ENCODE peak calls at places on chromosomes 13 and 19, in ten cellular contexts. B is upper lobe of right lung, N is OCI-LY7, I is IMR-90, R is fibroblast of lung, A is fibroblast of mammary gland, O is mesenchymal stem cell, S is left ventricle myocardium inferior, U is heart right ventricle, Z is ascending aorta. L is an unnamed sample.

GRCh38 chr19:28633223-28634030 is 579.5 kb downstream of the UQCRFS1 start:
- DNase-seq in B (no peak), N (peak), I (peak), R (peak), A (peak), O (peak), S (no peak), U (no peak), Z (no peak), L (peak)

GRCh38 chr19:621819-622218 is 11.5 kb downstream of the POLRMT start:
- DNase-seq in B (no peak), N (no peak), I (no peak), R (no peak), A (no peak), O (no peak), S (no peak), U (no peak), Z (no peak), L (no peak)

GRCh38 chr19:44677019-44677809 is 5.9 kb downstream of the CEACAM19 start:
- DNase-seq in B (no peak), N (peak), I (peak), R (peak), A (peak), O (peak), S (no peak), U (no peak), Z (no peak), L (no peak)

GRCh38 chr19:9881720-9882119 is 46.6 kb downstream of the PIN1 start:
- DNase-seq in B (no peak), N (no peak), I (no peak), R (no peak), A (no peak), O (no peak), S (no peak), U (no peak), Z (no peak), L (no peak)

GRCh38 chr13:111396457-111396856 is 76.0 kb downstream of the TEX29 start:
- DNase-seq in B (no peak), N (no peak), I (no peak), R (no peak), A (no peak), O (no peak), S (no peak), U (no peak), Z (peak), L (no peak)

GRCh38 chr19:48398329-48399235 is 5.1 kb downstream of the GRIN2D start:
- DNase-seq in B (peak), N (peak), I (peak), R (peak), A (peak), O (peak), S (peak), U (peak), Z (peak), L (peak)

GRCh38 chr13:24271611-24272451 is 37.5 kb upstream of the C1QTNF9 start:
- DNase-seq in B (peak), N (no peak), I (peak), R (peak), A (peak), O (peak), S (peak), U (peak), Z (peak), L (peak)

GRCh38 chr19:12899891-12900518 is 9.0 kb downstream of the GCDH start:
- DNase-seq in B (no peak), N (no peak), I (no peak), R (no peak), A (no peak), O (no peak), S (no peak), U (no peak), Z (no peak), L (no peak)

GRCh38 chr13:110629735-110630134 is 14.4 kb downstream of the NAXD start:
- DNase-seq in B (no peak), N (no peak), I (no peak), R (peak), A (peak), O (no peak), S (no peak), U (no peak), Z (peak), L (no peak)

GRCh38 chr19:46859637-46860124 is 1.1 kb upstream of the ARHGAP35 start:
- DNase-seq in B (peak), N (no peak), I (peak), R (no peak), A (peak), O (no peak), S (peak), U (peak), Z (no peak), L (peak)

GRCh38 chr13:33281951-33282595 is 3.5 kb downstream of the STARD13 start:
- DNase-seq in B (no peak), N (no peak), I (peak), R (peak), A (peak), O (peak), S (no peak), U (no peak), Z (no peak), L (peak)

GRCh38 chr13:70424928-70425327 is 316.7 kb upstream of the KLHL1 start:
- DNase-seq in B (no peak), N (no peak), I (no peak), R (no peak), A (no peak), O (no peak), S (no peak), U (no peak), Z (no peak), L (no peak)

GRCh38 chr13:44842158-44842557 is 147.1 kb downstream of the NUFIP1 start:
- DNase-seq in B (no peak), N (no peak), I (peak), R (peak), A (peak), O (peak), S (no peak), U (no peak), Z (no peak), L (no peak)

GRCh38 chr19:10510301-10510802 is 6.9 kb downstream of the S1PR5 start:
- DNase-seq in B (no peak), N (peak), I (no peak), R (no peak), A (no peak), O (no peak), S (no peak), U (no peak), Z (no peak), L (no peak)

GRCh38 chr13:40402931-40403412 is 263.5 kb downstream of the FOXO1 start:
- DNase-seq in B (no peak), N (no peak), I (peak), R (peak), A (peak), O (peak), S (no peak), U (no peak), Z (no peak), L (peak)

GRCh38 chr13:107827840-107828549 is 387.3 kb downstream of the LIG4 start:
- DNase-seq in B (no peak), N (no peak), I (no peak), R (no peak), A (no peak), O (no peak), S (no peak), U (no peak), Z (no peak), L (no peak)

DNA sequence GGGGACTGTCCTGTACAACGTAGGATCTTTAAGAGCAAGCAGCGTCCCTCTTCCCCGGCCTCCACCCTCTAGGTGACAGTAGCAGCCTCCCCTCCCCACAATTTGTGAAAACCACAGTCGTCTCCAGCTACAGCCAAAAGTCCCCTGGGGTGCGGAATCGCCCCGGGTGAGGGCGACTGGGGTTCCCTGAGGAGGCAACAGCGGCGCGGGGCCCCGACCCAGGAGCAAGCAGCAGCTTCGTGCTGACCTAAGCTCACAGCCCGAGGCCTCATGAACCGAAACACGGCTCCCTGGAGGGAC is 322 bp downstream of the ZNF558 start:
- DNase-seq in B (no peak), N (no peak), I (no peak), R (no peak), A (no peak), O (no peak), S (no peak), U (no peak), Z (no peak), L (no peak)
- H3K4me3 ChIP-seq in B (peak), N (peak), I (peak), R (peak), A (peak), O (peak), S (peak), U (peak), Z (peak), L (peak)

GRCh38 chr19:58381460-58382220 is 810 bp upstream of the ZNF837 start:
- DNase-seq in B (no peak), N (no peak), I (no peak), R (no peak), A (no peak), O (no peak), S (no peak), U (no peak), Z (no peak), L (no peak)
- H3K4me3 ChIP-seq in B (peak), N (peak), I (peak), R (peak), A (peak), O (peak), S (peak), U (peak), Z (peak), L (peak)

DNA sequence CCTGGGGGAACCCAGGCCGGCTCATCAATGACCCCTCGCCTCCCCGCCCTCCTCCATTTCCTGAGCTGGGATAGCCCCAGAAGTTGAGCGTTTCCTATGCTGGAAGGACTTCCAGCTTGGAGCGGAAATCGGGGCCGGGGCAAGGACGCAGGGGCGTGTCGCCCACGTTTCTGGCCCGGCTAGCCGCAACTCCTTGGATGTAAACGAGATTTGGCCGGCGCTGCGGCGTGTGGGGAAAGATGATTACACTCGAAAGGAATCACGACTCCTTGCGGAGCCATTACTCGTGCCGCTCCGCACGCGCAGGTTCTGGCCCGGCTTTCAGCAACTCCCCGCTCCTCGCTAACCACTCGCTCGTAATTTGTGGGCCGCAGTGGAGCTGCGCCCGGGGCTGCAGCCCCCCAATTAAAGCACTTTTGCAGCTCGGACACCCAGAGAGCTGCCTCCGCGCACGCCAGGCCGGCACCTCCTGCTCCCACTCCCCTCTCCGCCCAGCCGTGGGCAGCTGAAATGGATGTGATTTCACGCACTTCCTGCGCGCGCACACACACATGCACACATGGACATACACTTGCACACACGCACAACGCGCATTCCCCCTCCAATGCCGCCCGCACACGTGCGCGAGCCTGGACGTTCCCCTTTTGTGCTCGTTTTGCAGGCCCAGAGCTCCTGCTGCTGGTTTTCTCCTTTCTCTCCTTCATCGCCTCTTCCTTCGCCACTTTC is 15.7 kb downstream of the ZIC5 start:
- DNase-seq in B (no peak), N (no peak), I (peak), R (peak), A (peak), O (no peak), S (no peak), U (no peak), Z (no peak), L (no peak)
- H3K4me3 ChIP-seq in B (peak), N (no peak), I (no peak), R (no peak), A (peak), O (peak), S (peak), U (peak), Z (peak), L (peak)

GRCh38 chr13:36157475-36157874 is 26.3 kb upstream of the DCLK1 start:
- DNase-seq in B (no peak), N (no peak), I (no peak), R (no peak), A (peak), O (no peak), S (no peak), U (no peak), Z (no peak), L (peak)

GRCh38 chr13:36158606-36159005 is 27.4 kb upstream of the DCLK1 start:
- DNase-seq in B (no peak), N (no peak), I (no peak), R (peak), A (no peak), O (no peak), S (no peak), U (no peak), Z (no peak), L (peak)

GRCh38 chr13:36151591-36151990 is 20.4 kb upstream of the DCLK1 start:
- DNase-seq in B (no peak), N (no peak), I (no peak), R (no peak), A (no peak), O (no peak), S (no peak), U (no peak), Z (no peak), L (no peak)

GRCh38 chr13:36160297-36160696 is 29.1 kb upstream of the DCLK1 start:
- DNase-seq in B (no peak), N (no peak), I (no peak), R (no peak), A (no peak), O (no peak), S (no peak), U (no peak), Z (no peak), L (no peak)

DNA sequence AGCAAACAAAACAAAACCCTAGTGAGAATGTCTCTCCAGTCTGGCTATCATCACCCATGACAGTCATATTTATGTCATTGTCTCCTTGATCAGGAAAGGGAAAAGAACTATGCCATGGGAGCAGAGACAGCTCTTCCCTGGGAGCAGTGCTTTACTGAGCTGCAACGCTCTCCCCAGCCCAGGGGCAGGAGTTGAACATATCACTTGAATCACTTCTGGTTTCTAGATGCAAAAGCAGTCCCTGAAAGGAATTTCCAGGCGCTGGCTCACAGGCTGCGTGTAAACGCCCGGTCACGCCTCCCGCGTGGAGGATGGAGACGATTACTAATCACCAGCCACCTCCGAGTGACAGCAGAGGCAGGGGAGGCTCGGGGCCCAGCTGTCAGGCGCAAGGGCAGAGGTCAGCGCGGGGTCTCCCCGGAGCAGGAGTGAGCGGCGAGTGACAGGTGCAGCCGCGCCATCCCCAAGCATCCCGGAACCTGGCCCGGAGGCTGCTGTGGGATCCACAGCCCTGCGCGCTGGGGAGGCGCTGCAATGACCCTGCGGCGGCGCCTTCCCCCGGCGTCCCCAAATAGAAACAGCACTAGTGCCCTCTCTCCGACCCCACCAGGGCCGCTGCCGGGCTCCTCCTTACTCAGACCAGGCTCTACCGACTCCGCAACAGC is 23.5 kb upstream of the DCLK1 start:
- DNase-seq in B (no peak), N (no peak), I (no peak), R (peak), A (no peak), O (no peak), S (peak), U (peak), Z (no peak), L (peak)
- H3K4me3 ChIP-seq in B (no peak), N (no peak), I (no peak), R (no peak), A (no peak), O (no peak), S (peak), U (peak), Z (peak), L (no peak)

DNA sequence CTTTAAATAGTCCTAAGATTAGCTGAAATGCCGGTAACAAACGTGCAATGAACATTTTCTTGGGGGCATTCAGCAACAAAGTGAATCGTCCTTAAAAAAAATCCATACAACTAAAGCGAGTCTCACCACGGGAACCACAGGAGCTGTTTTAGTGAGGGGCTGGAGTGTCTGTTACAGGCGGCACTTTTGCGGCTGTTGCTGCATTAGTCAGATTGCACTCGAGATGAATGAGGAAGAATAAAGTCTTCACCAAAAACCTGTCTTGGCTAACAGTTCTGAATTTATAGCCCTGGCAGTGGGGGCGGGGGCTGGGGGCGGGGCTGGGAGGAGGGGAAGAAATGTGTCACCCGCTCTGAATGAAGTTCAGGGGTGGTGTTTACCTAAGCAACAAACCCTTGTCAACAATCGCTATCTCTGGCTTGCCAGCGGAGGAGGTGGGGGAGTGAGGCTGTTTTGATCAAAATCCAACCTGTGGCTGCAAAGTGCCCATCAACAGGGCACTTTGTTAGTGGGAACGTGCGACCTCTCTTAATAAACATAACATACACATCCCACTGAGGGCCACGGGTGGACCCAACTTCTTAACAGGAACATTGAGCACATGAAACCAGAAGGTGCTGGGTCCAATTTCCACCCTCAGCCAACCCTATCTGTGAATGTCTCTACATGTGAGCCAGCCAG is 44.5 kb downstream of the RFX2 start:
- DNase-seq in B (peak), N (no peak), I (peak), R (peak), A (peak), O (peak), S (peak), U (peak), Z (peak), L (no peak)
- H3K4me3 ChIP-seq in B (no peak), N (no peak), I (no peak), R (no peak), A (no peak), O (no peak), S (peak), U (peak), Z (peak), L (no peak)

DNA sequence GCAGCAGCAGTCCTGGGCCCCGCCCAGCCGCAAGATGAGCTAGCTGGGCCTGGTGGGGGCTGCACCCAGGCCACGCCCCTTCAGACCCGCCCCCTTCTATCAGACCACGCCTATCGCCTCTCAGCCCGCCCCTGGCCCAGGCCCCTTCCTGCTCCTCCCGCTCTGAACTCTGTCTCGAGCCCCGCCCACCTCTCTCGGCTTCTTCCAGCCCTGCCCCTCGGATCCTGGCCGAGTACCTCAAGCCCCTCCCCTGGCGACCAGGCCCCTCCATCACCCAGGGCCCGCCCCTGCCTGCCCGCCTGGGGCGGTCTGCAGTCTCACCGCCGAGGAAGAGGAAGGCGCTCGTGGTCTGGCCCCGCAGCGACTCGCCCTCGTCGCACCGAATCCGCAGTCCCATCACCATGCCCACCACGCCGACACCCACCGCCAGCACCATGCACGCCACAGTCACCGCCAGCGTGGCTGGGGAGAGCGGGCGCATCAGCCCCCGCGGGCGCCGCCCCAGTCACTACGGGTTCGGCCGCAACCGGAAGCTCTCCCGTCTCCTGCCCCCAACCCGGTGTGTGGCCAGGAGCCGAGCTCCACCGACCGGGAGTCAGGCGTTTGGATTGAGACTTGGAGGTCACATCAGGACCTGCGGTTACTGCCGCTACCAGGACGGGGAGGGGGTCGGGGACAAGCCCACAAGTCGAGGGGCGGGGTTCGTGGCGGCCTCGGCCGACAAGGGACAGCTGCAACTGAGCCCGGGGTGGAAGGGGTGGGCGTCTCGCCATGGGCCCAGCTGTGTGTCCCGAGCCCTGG is 1.0 kb downstream of the CLDND2 start:
- DNase-seq in B (peak), N (peak), I (peak), R (peak), A (peak), O (peak), S (peak), U (peak), Z (peak), L (peak)
- H3K4me3 ChIP-seq in B (peak), N (peak), I (peak), R (peak), A (peak), O (peak), S (peak), U (peak), Z (peak), L (peak)

DNA sequence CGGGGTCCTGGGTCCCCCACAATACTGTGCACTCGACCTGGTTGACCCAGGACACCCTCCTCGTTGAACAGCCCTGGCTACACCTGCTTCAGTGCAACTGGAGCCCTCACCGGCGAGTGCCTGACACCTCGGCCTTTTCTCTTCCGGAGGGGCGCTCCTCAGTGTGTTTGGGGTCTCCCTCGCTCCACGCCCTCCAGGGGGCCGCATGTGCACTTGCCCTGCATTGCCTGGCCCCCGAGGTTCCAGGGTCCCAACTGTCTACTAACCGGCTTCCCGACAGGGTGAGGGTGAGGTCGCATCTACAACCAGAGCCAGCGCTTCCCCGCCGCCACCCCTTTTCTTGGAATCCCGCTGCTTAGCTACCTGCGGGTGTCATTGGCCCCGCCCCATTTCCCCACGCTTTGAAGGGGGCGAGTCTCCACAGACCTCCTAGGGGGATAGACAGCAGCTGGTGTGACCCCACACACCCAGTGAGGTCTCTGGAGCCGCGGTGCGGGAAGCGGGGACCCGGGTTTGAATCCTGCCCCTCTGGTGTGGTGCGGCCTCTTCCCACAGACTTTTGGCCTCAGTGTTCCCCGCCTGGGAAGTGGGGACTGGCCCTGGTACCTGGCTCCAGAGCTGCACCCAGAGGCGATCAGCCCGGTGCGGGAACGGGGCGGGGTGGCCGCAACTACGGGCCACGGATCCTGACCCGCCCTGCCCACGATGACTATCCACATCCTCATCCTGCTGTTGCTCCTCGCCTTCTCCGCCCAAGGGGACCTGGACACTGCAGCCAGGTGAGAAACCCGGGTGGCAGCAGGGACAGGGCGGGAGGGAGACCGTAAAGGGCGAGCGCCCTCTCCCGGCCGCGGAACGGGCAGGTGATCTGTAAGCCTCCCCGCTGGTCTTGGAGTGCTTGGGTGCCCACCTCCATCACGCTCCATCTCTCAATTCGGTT is at the start of gene ADM5:
- DNase-seq in B (peak), N (no peak), I (no peak), R (no peak), A (no peak), O (no peak), S (peak), U (no peak), Z (no peak), L (no peak)
- H3K4me3 ChIP-seq in B (peak), N (no peak), I (peak), R (peak), A (peak), O (no peak), S (peak), U (peak), Z (peak), L (peak)

L was measured in skeletal muscle cell.